ENCODE peak calls at places on chromosomes 6 and 20, in five cellular contexts. G is testis, O is tibial artery, B is mammary epithelial cell, F is DND-41. X is an unnamed sample. For H3K36me3, the result is how much of the 10 kb centered on the place peaks cover.

GRCh38 chr6:27688014-27688586 is 215.2 kb upstream of the ZNF184 start:
- DNase-seq in G (peak), O (peak), B (peak), F (peak), X (peak)

GRCh38 chr6:43246301-43247114 is 3.2 kb downstream of the TTBK1 start:
- DNase-seq in G (no peak), O (no peak), B (no peak), F (no peak), X (no peak)

GRCh38 chr6:26502169-26502568 is 2.1 kb downstream of the BTN1A1 start:
- DNase-seq in G (no peak), O (no peak), B (no peak), F (no peak), X (no peak)

GRCh38 chr6:148943451-148943850 is 196.6 kb downstream of the UST start:
- DNase-seq in G (no peak), O (no peak), B (no peak), F (no peak), X (no peak)

GRCh38 chr20:32961956-32962517 is 42.2 kb downstream of the SUN5 start:
- DNase-seq in G (no peak), O (no peak), B (no peak), F (peak), X (no peak)

GRCh38 chr6:79713701-79714322 is 82.7 kb downstream of the SH3BGRL2 start:
- DNase-seq in G (peak), O (no peak), B (peak), F (peak), X (peak)

GRCh38 chr20:20014659-20015058 is 2.5 kb upstream of the NAA20 start:
- DNase-seq in G (no peak), O (no peak), B (no peak), F (no peak), X (no peak)

GRCh38 chr6:107419747-107420146 is 39.6 kb downstream of the PDSS2 start:
- DNase-seq in G (no peak), O (no peak), B (no peak), F (no peak), X (no peak)

GRCh38 chr6:3376064-3376463 is 80.8 kb downstream of the SLC22A23 start:
- DNase-seq in G (peak), O (no peak), B (no peak), F (no peak), X (no peak)

GRCh38 chr20:20480689-20481088 is 112.8 kb downstream of the INSM1 start:
- DNase-seq in G (no peak), O (no peak), B (peak), F (no peak), X (no peak)

GRCh38 chr6:166736606-166737005 is 109.6 kb upstream of the RPS6KA2 start:
- DNase-seq in G (no peak), O (no peak), B (peak), F (no peak), X (no peak)

GRCh38 chr6:33620584-33621395 is at the start of gene ITPR3:
- DNase-seq in G (peak), O (peak), B (peak), F (peak), X (peak)

GRCh38 chr6:73460044-73460443 is 1.5 kb upstream of the MTO1 start:
- DNase-seq in G (no peak), O (no peak), B (no peak), F (no peak), X (no peak)

GRCh38 chr20:34115232-34115631 is 3.2 kb upstream of the EIF2S2 start:
- DNase-seq in G (no peak), O (no peak), B (no peak), F (no peak), X (no peak)

GRCh38 chr6:39366875-39367618 is 44.5 kb upstream of the KCNK16 start:
- DNase-seq in G (peak), O (no peak), B (no peak), F (no peak), X (no peak)

GRCh38 chr6:76347539-76347938 is 275.1 kb upstream of the IMPG1 start:
- DNase-seq in G (no peak), O (no peak), B (no peak), F (no peak), X (no peak)

GRCh38 chr6:20952605-20953004 is 418.3 kb downstream of the CDKAL1 start:
- DNase-seq in G (no peak), O (no peak), B (peak), F (no peak), X (no peak)

GRCh38 chr6:63804381-63804956 is 168.9 kb downstream of the PHF3 start:
- DNase-seq in G (no peak), O (no peak), B (peak), F (no peak), X (no peak)

GRCh38 chr20:38447251-38447661 is 12.1 kb upstream of the SNHG17 start:
- DNase-seq in G (no peak), O (no peak), B (no peak), F (no peak), X (no peak)

GRCh38 chr6:1201547-1202200 is 110.2 kb upstream of the FOXQ1 start:
- DNase-seq in G (no peak), O (no peak), B (no peak), F (no peak), X (no peak)

GRCh38 chr6:145798530-145798929 is 16.1 kb downstream of the FBXO30 start:
- DNase-seq in G (no peak), O (no peak), B (no peak), F (no peak), X (no peak)

GRCh38 chr6:36375644-36376155 is 11.8 kb downstream of the ETV7 start:
- DNase-seq in G (no peak), O (no peak), B (no peak), F (no peak), X (no peak)

GRCh38 chr6:11320914-11321549 is 88.6 kb upstream of the NEDD9 start:
- DNase-seq in G (no peak), O (no peak), B (no peak), F (no peak), X (no peak)

GRCh38 chr6:162109466-162110040 is 618.0 kb downstream of the PRKN start:
- DNase-seq in G (no peak), O (no peak), B (peak), F (no peak), X (no peak)

GRCh38 chr6:99458319-99458718 is 33.2 kb upstream of the PNISR start:
- DNase-seq in G (no peak), O (no peak), B (peak), F (no peak), X (no peak)

GRCh38 chr6:36692220-36692619 is 5.4 kb upstream of the RAB44 start:
- DNase-seq in G (no peak), O (no peak), B (no peak), F (peak), X (no peak)

GRCh38 chr6:141562181-141562800 is 570.4 kb upstream of the GJE1 start:
- DNase-seq in G (peak), O (no peak), B (no peak), F (no peak), X (peak)

GRCh38 chr20:57743450-57744095 is 33.8 kb upstream of the PMEPA1 start:
- DNase-seq in G (no peak), O (no peak), B (no peak), F (no peak), X (no peak)

GRCh38 chr6:11317885-11318771 is 85.7 kb upstream of the NEDD9 start:
- DNase-seq in G (no peak), O (no peak), B (peak), F (no peak), X (no peak)

GRCh38 chr20:64232794-64233193 is 22.8 kb upstream of the PCMTD2 start:
- DNase-seq in G (peak), O (no peak), B (no peak), F (peak), X (peak)

GRCh38 chr20:48234951-48235350 is 449.7 kb upstream of the SULF2 start:
- DNase-seq in G (no peak), O (no peak), B (no peak), F (no peak), X (no peak)

GRCh38 chr6:131955876-131956275 is 4.7 kb upstream of the CCN2 start:
- DNase-seq in G (no peak), O (no peak), B (no peak), F (no peak), X (no peak)

GRCh38 chr6:54072708-54073313 is 38.4 kb upstream of the MLIP start:
- DNase-seq in G (no peak), O (no peak), B (no peak), F (no peak), X (peak)

GRCh38 chr6:163860194-163861081 is 445.9 kb downstream of the QKI start:
- DNase-seq in G (no peak), O (no peak), B (no peak), F (no peak), X (no peak)

GRCh38 chr20:16806886-16807285 is 58.7 kb downstream of the OTOR start:
- DNase-seq in G (no peak), O (no peak), B (no peak), F (no peak), X (no peak)

GRCh38 chr6:45655630-45656422 is 278.1 kb upstream of the SUPT3H start:
- DNase-seq in G (no peak), O (no peak), B (peak), F (no peak), X (no peak)
- H3K36me3 ChIP-seq in G (under half), O (under half), B (under half), F (under half), X (under half)

GRCh38 chr20:25055711-25056492 is 2.0 kb downstream of the ACSS1 start:
- DNase-seq in G (peak), O (peak), B (no peak), F (no peak), X (no peak)

GRCh38 chr20:25054995-25055629 is 2.8 kb downstream of the ACSS1 start:
- DNase-seq in G (no peak), O (peak), B (no peak), F (no peak), X (peak)

GRCh38 chr20:25052255-25053206 is 5.4 kb downstream of the ACSS1 start:
- DNase-seq in G (peak), O (peak), B (no peak), F (no peak), X (no peak)

GRCh38 chr20:25053207-25054132 is 4.5 kb downstream of the ACSS1 start:
- DNase-seq in G (peak), O (peak), B (no peak), F (no peak), X (no peak)

DNA sequence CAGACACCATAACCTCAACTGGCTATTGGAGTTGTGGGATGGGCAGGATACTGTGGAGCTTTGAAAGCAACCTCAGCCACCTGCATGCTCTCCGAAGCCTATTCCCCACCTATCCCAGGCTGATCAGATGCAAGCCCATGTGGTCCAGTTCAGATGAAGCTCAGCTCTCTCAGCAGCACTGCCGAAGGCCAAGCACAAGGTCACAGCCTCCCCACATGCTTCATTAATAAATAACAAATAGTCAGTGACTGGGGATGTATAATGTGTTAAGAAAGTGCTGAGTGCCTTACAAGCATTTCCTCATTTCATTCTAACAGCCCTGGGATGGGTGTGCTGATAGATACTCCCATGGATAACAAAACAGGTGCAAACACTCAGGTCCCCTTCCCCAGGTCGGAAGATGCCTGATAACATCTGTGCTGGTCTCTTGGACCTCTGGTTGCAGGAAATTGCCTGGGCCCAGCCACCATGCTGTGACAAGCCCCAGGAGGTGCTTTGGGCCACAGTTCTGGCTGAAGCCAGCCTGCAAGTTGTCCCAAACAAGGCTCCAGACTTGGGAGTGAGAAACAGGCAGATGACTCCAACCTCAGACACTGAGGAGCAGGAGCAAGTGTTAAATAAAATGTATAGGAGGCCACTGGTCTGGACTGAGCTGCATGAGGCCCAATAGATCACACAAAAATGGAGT is 3.7 kb downstream of the ACSS1 start:
- DNase-seq in G (no peak), O (no peak), B (no peak), F (no peak), X (no peak)
- H3K36me3 ChIP-seq in G (under half), O (under half), B (under half), F (under half), X (under half)

GRCh38 chr6:29679962-29680361 is 990 bp downstream of the ZFP57 start:
- DNase-seq in G (no peak), O (no peak), B (peak), F (no peak), X (no peak)
- H3K36me3 ChIP-seq in G (under half), O (under half), B (under half), F (under half), X (under half)

GRCh38 chr6:147378819-147379218 is 129.7 kb upstream of the SAMD5 start:
- DNase-seq in G (no peak), O (no peak), B (no peak), F (no peak), X (no peak)
- H3K36me3 ChIP-seq in G (under half), O (half or more), B (under half), F (under half), X (under half)

GRCh38 chr6:34984416-34984815 is 95.4 kb downstream of the ANKS1A start:
- DNase-seq in G (no peak), O (no peak), B (no peak), F (no peak), X (no peak)

GRCh38 chr6:34979994-34980393 is 90.9 kb downstream of the ANKS1A start:
- DNase-seq in G (no peak), O (no peak), B (no peak), F (no peak), X (no peak)

GRCh38 chr6:34979218-34979617 is 90.2 kb downstream of the ANKS1A start:
- DNase-seq in G (no peak), O (no peak), B (no peak), F (no peak), X (no peak)

GRCh38 chr6:34982424-34982852 is 93.4 kb downstream of the ANKS1A start:
- DNase-seq in G (peak), O (no peak), B (no peak), F (no peak), X (peak)

DNA sequence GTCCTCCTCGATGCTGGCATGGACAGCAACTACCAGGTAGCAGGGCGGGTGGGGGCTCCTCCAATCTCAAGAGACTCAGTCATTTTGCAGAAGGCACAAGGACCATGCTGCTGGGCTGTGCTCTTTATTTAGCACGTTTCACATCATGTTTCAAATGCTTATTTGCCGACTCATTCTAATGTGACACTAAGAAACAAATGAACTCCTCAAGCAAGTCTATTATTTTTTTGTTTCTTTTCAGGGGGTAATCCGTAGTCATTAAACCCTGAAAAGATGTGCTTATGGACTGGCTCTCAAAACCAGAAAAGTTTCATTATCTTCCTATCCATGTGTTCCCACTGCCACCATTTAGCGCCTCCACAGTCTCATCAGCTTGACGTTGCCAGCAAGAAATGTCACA is 92.9 kb downstream of the ANKS1A start:
- DNase-seq in G (no peak), O (no peak), B (no peak), F (no peak), X (no peak)
- H3K36me3 ChIP-seq in G (under half), O (under half), B (under half), F (under half), X (under half)

X was measured in right lobe of liver.